ENCODE peak calls at places on chromosomes 7 and 10, in four cellular contexts. K, S, H and T are unnamed samples. For H3K36me3, the result is how much of the 10 kb centered on the place peaks cover.

GRCh38 chr10:58087896-58088295 is 179.8 kb downstream of the IPMK start:
- DNase-seq in K (no peak), S (no peak), H (no peak), T (no peak)

GRCh38 chr10:11539191-11539868 is 72.1 kb downstream of the USP6NL start:
- DNase-seq in K (peak), S (peak), H (no peak), T (peak)

GRCh38 chr7:96361116-96361857 is 39.4 kb upstream of the SLC25A13 start:
- DNase-seq in K (no peak), S (no peak), H (no peak), T (peak)

GRCh38 chr10:35447693-35448407 is 111.5 kb downstream of the CCNY start:
- DNase-seq in K (no peak), S (peak), H (peak), T (peak)

GRCh38 chr10:49435225-49435624 is 39.3 kb upstream of the DRGX start:
- DNase-seq in K (no peak), S (peak), H (no peak), T (no peak)

GRCh38 chr10:113473851-113474250 is 79.0 kb upstream of the HABP2 start:
- DNase-seq in K (no peak), S (no peak), H (no peak), T (no peak)

GRCh38 chr7:159027091-159027802 is 117.4 kb downstream of the VIPR2 start:
- DNase-seq in K (no peak), S (no peak), H (no peak), T (no peak)

GRCh38 chr10:107614939-107615665 is 450.6 kb upstream of the SORCS1 start:
- DNase-seq in K (no peak), S (peak), H (no peak), T (no peak)

GRCh38 chr7:158849553-158850389 is 6.6 kb upstream of the DYNC2I1 start:
- DNase-seq in K (no peak), S (no peak), H (no peak), T (no peak)

GRCh38 chr7:100639995-100640394 is 1.4 kb downstream of the TFR2 start:
- DNase-seq in K (no peak), S (no peak), H (no peak), T (no peak)

GRCh38 chr7:126809188-126809587 is 443.6 kb downstream of the GRM8 start:
- DNase-seq in K (no peak), S (no peak), H (no peak), T (no peak)

GRCh38 chr7:9507281-9507680 is 1073.9 kb downstream of the NXPH1 start:
- DNase-seq in K (no peak), S (peak), H (no peak), T (no peak)

GRCh38 chr7:158256091-158256816 is 331.4 kb downstream of the PTPRN2 start:
- DNase-seq in K (no peak), S (no peak), H (no peak), T (no peak)

GRCh38 chr7:155352076-155352752 is 54.5 kb downstream of the INSIG1 start:
- DNase-seq in K (no peak), S (no peak), H (no peak), T (no peak)

GRCh38 chr7:102306916-102307677 is 20.4 kb downstream of the SH2B2 start:
- DNase-seq in K (no peak), S (peak), H (no peak), T (no peak)

GRCh38 chr7:101232141-101232821 is 5.3 kb downstream of the CLDN15 start:
- DNase-seq in K (no peak), S (no peak), H (no peak), T (no peak)

GRCh38 chr7:49775065-49775948 is 1.9 kb downstream of the VWC2 start:
- DNase-seq in K (no peak), S (no peak), H (no peak), T (no peak)

GRCh38 chr10:32687546-32687945 is 241.6 kb downstream of the CCDC7 start:
- DNase-seq in K (no peak), S (no peak), H (no peak), T (no peak)

GRCh38 chr7:96686305-96686704 is 23.3 kb downstream of the SEM1 start:
- DNase-seq in K (no peak), S (no peak), H (no peak), T (no peak)

GRCh38 chr10:37682617-37683016 is 174.8 kb downstream of the ZNF248 start:
- DNase-seq in K (no peak), S (no peak), H (no peak), T (no peak)

GRCh38 chr10:116112232-116113231 is 160.5 kb downstream of the GFRA1 start:
- DNase-seq in K (no peak), S (no peak), H (no peak), T (no peak)

GRCh38 chr10:3122486-3123205 is 49.9 kb downstream of the PITRM1 start:
- DNase-seq in K (no peak), S (no peak), H (no peak), T (no peak)

GRCh38 chr7:47782022-47782421 is 166.2 kb downstream of the PKD1L1 start:
- DNase-seq in K (no peak), S (no peak), H (no peak), T (no peak)

GRCh38 chr7:43727494-43727893 is 1.8 kb downstream of the COA1 start:
- DNase-seq in K (no peak), S (no peak), H (no peak), T (no peak)

GRCh38 chr10:18653112-18653511 is 1.7 kb upstream of the NSUN6 start:
- DNase-seq in K (no peak), S (no peak), H (no peak), T (no peak)

GRCh38 chr7:96328016-96328415 is 6.1 kb upstream of the SLC25A13 start:
- DNase-seq in K (no peak), S (no peak), H (no peak), T (no peak)

GRCh38 chr10:14009315-14010082 is 321.2 kb downstream of the FRMD4A start:
- DNase-seq in K (no peak), S (peak), H (peak), T (peak)

GRCh38 chr7:115683093-115683492 is 347.5 kb downstream of the TFEC start:
- DNase-seq in K (no peak), S (no peak), H (no peak), T (no peak)

GRCh38 chr10:112429147-112429546 is 17.6 kb downstream of the ZDHHC6 start:
- DNase-seq in K (no peak), S (no peak), H (no peak), T (no peak)

GRCh38 chr10:112949875-112950507 is at the start of gene TCF7L2:
- DNase-seq in K (peak), S (peak), H (peak), T (peak)

GRCh38 chr7:91264924-91265681 is 870 bp downstream of the FZD1 start:
- DNase-seq in K (no peak), S (peak), H (no peak), T (peak)

GRCh38 chr7:120609136-120609753 is 248.7 kb downstream of the TSPAN12 start:
- DNase-seq in K (no peak), S (no peak), H (no peak), T (no peak)

GRCh38 chr7:68288099-68288498 is 1291.5 kb downstream of the TYW1 start:
- DNase-seq in K (no peak), S (no peak), H (no peak), T (no peak)

GRCh38 chr7:30459591-30460245 is 18.9 kb downstream of the NOD1 start:
- DNase-seq in K (no peak), S (peak), H (no peak), T (no peak)

GRCh38 chr7:46478046-46478445 is 557.0 kb upstream of the IGFBP3 start:
- DNase-seq in K (no peak), S (peak), H (no peak), T (no peak)

GRCh38 chr10:132065491-132066105 is at the start of gene JAKMIP3:
- DNase-seq in K (peak), S (peak), H (no peak), T (peak)

GRCh38 chr7:142698429-142698828 is 50.8 kb upstream of the PRSS1 start:
- DNase-seq in K (no peak), S (no peak), H (no peak), T (no peak)

GRCh38 chr7:6502886-6503285 is 48.4 kb downstream of the GRID2IP start:
- DNase-seq in K (no peak), S (no peak), H (no peak), T (no peak)

DNA sequence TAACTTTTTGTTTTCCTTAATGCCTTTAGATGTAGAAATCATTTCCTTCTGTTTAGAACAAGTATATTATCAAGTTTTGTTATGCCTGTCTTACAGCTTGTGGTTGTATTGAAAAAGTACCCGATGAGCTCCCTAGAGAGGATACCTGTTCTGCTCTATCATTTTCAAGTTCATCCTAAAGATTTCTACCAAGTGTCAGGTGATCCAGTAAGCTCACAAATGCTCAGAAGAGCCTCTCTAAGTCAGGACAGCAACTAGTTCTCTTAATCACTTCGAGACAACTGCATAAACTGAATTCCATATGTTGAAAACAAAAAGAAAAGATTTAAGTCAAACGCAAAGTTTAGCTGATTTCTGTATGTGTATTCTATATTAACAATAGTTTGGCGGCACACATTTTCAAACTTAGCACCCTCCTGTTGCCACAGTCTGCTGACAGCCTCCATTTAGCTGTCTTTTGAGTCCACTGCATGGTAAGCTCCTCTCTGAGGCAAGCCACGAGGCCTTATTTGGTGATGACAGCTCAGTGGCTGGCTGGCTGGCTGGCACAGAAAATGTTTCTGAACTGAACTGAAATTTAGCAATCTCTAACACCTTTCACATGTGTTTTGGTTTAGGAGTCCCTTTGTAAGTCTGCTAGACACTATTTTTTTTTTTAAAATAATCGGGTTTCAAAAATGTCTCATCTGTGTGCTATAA is 59.4 kb downstream of the SEMA3C start:
- DNase-seq in K (no peak), S (peak), H (no peak), T (no peak)
- H3K27ac ChIP-seq in K (peak), S (peak), H (no peak), T (no peak)

DNA sequence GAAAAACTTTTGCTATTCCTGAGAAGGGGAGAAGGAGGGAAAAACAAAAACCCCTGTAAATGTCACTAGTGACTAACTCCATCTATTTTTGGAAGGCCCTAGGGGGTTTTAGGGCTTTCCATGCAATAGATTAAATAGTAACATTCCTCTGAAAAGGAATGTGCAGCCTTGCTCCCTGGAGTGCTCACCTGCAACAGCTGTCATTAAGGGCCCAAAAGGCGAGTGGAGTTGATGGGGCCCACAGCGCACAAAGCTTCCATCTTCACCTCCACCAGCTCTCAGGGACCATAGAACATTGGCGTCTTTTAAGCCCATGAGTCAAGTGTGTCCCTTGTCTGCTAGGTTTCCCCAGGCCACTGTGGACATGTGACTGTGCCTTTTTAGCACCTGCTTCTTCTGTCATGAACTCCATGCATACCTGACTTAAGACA is 58.0 kb upstream of the IL6 start:
- DNase-seq in K (no peak), S (no peak), H (no peak), T (no peak)
- H3K36me3 ChIP-seq in K (under half), S (under half), H (under half), T (under half)

GRCh38 chr7:12423995-12424745 is 20.5 kb upstream of the VWDE start:
- DNase-seq in K (no peak), S (no peak), H (no peak), T (no peak)
- H3K27ac ChIP-seq in K (no peak), S (no peak), H (no peak), T (no peak)

DNA sequence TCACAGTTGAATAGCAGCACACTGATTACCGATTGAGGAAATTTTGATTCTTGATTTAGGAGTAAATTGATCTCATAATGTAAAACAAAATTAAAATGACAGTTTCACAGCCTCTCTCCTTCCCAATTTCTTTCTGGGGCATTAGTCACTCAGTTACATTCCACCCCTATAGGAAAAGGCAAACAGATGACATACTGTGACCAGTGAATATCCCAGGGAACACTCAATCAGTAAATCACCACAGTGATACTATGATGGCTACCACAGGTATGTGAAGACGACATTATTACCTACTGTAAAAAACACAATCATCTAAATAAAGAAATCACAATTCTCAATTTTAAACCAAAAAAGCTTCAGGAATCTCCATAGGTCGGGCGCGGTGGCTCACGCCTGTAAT is 15.5 kb downstream of the CTTNBP2 start:
- DNase-seq in K (no peak), S (no peak), H (no peak), T (no peak)
- H3K36me3 ChIP-seq in K (under half), S (under half), H (under half), T (under half)

GRCh38 chr7:50827281-50827680 is 44.6 kb upstream of the GRB10 start:
- DNase-seq in K (no peak), S (no peak), H (no peak), T (no peak)
- H3K27ac ChIP-seq in K (no peak), S (peak), H (no peak), T (no peak)

GRCh38 chr10:27799046-27799445 is 53.4 kb upstream of the MKX start:
- DNase-seq in K (no peak), S (no peak), H (no peak), T (no peak)

GRCh38 chr10:27792191-27792590 is 46.6 kb upstream of the MKX start:
- DNase-seq in K (no peak), S (no peak), H (no peak), T (no peak)

GRCh38 chr10:27794157-27794556 is 48.5 kb upstream of the MKX start:
- DNase-seq in K (no peak), S (no peak), H (no peak), T (peak)
- H3K36me3 ChIP-seq in K (under half), S (under half), H (under half), T (under half)

GRCh38 chr7:78539825-78540224 is 741.3 kb downstream of the PHTF2 start:
- DNase-seq in K (no peak), S (no peak), H (no peak), T (no peak)
- H3K27ac ChIP-seq in K (no peak), S (no peak), H (no peak), T (no peak)